ENCODE peak calls at places on chromosome 4, in four cellular contexts. S is mucosa of descending colon, O is mammary epithelial cell, F is SK-N-MC. X is an unnamed sample.

GRCh38 chr4:119212964-119213606 is 572 bp downstream of the USP53 start:
- DNase-seq in S (peak; percentile 82), O (peak; percentile 90), F (no peak), X (peak; percentile 68)

GRCh38 chr4:54213812-54214211 is 15.3 kb upstream of the PDGFRA start:
- DNase-seq in F (no peak), O (no peak), S (no peak), X (no peak)

GRCh38 chr4:121980643-121981042 is 28.8 kb upstream of the TRPC3 start:
- DNase-seq in O (no peak), S (no peak), F (no peak), X (no peak)

GRCh38 chr4:181548873-181549541 is 694.2 kb upstream of the TENM3 start:
- DNase-seq in S (no peak), F (no peak), O (peak; percentile 79), X (no peak)

GRCh38 chr4:26144526-26145167 is 176.2 kb upstream of the RBPJ start:
- DNase-seq in S (no peak), F (no peak), O (no peak), X (no peak)

GRCh38 chr4:40059362-40059761 is 2.7 kb downstream of the N4BP2 start:
- DNase-seq in S (no peak), O (no peak), F (no peak), X (no peak)

GRCh38 chr4:101400096-101400495 is 52.8 kb upstream of the PPP3CA start:
- DNase-seq in S (no peak), O (peak; percentile 39), F (no peak), X (no peak)

GRCh38 chr4:8644461-8644891 is 51.9 kb downstream of the CPZ start:
- DNase-seq in S (no peak), O (no peak), F (no peak), X (peak; percentile 28)

GRCh38 chr4:181874582-181874981 is 368.6 kb upstream of the TENM3 start:
- DNase-seq in S (no peak), O (no peak), F (no peak), X (no peak)

GRCh38 chr4:159366966-159367365 is 264.1 kb downstream of the RAPGEF2 start:
- DNase-seq in O (no peak), F (no peak), S (no peak), X (no peak)

GRCh38 chr4:78661923-78662521 is 110.5 kb downstream of the ANXA3 start:
- DNase-seq in O (no peak), S (peak; percentile 32), F (no peak), X (no peak)

GRCh38 chr4:1551211-1551610 is 132.9 kb downstream of the FAM53A start:
- DNase-seq in S (no peak), F (no peak), O (no peak), X (no peak)

GRCh38 chr4:27787195-27787594 is 926.6 kb downstream of the STIM2 start:
- DNase-seq in F (no peak), S (no peak), O (peak; percentile 70), X (no peak)

GRCh38 chr4:41432889-41433288 is 105.1 kb upstream of the LIMCH1 start:
- DNase-seq in O (peak; percentile 4), F (no peak), S (no peak), X (no peak)

GRCh38 chr4:149823770-149824221 is 8.2 kb upstream of the IQCM start:
- DNase-seq in S (no peak), O (peak; percentile 76), F (no peak), X (no peak)

GRCh38 chr4:8186883-8187282 is 12.2 kb upstream of the SH3TC1 start:
- DNase-seq in S (no peak), F (no peak), O (no peak), X (no peak)

GRCh38 chr4:19034089-19034488 is 1012.5 kb upstream of the LCORL start:
- DNase-seq in F (no peak), S (no peak), O (no peak), X (no peak)

GRCh38 chr4:110840221-110840654 is 217.4 kb upstream of the PITX2 start:
- DNase-seq in O (no peak), S (no peak), F (no peak), X (no peak)

GRCh38 chr4:19214591-19214990 is 1037.1 kb upstream of the SLIT2 start:
- DNase-seq in O (no peak), S (no peak), F (no peak), X (no peak)

GRCh38 chr4:65033899-65034298 is 624.6 kb upstream of the TECRL start:
- DNase-seq in O (no peak), F (no peak), S (no peak), X (no peak)

GRCh38 chr4:123315617-123316016 is 81.0 kb upstream of the SPRY1 start:
- DNase-seq in O (no peak), F (no peak), S (no peak), X (no peak)

GRCh38 chr4:53043096-53043495 is 181.0 kb downstream of the RASL11B start:
- DNase-seq in S (no peak), F (no peak), O (no peak), X (no peak)

GRCh38 chr4:174255790-174256189 is 27.7 kb downstream of the FBXO8 start:
- DNase-seq in S (no peak), F (no peak), O (no peak), X (no peak)

X was measured in Peyer's patch.